ENCODE peak calls at places on chromosomes 1 and 21, in eight cellular contexts. One of them, this sample, is unnamed.

GRCh38 chr1:16904560-16905111 is 8.9 kb downstream of the RNU1-2 start:
- DNase-seq in lung: peak; percentile 100
- DNase-seq in A549: peak; percentile 73
- DNase-seq in hepatocyte: peak; percentile 97
- DNase-seq in GM23338: peak; percentile 100
- DNase-seq in IMR-90: peak; percentile 100
- DNase-seq in left ventricle myocardium inferior: peak; percentile 97
- DNase-seq in tibial artery: peak; percentile 100
- DNase-seq in this sample: peak; percentile 99

GRCh38 chr21:33089439-33089838 is 19.5 kb downstream of the OLIG1 start:
- DNase-seq in lung: no peak
- DNase-seq in left ventricle myocardium inferior: no peak
- DNase-seq in hepatocyte: no peak
- DNase-seq in tibial artery: no peak
- DNase-seq in A549: no peak
- DNase-seq in GM23338: no peak
- DNase-seq in IMR-90: no peak
- DNase-seq in this sample: no peak

GRCh38 chr1:189775343-189775742 is 702.3 kb downstream of the BRINP3 start:
- DNase-seq in lung: no peak
- DNase-seq in hepatocyte: peak; percentile 42
- DNase-seq in tibial artery: no peak
- DNase-seq in IMR-90: peak; percentile 97
- DNase-seq in left ventricle myocardium inferior: no peak
- DNase-seq in A549: no peak
- DNase-seq in GM23338: no peak
- DNase-seq in this sample: no peak

GRCh38 chr1:187396929-187397796 is 568.4 kb downstream of the PLA2G4A start:
- DNase-seq in A549: no peak
- DNase-seq in hepatocyte: no peak
- DNase-seq in tibial artery: no peak
- DNase-seq in lung: no peak
- DNase-seq in IMR-90: no peak
- DNase-seq in GM23338: peak; percentile 47
- DNase-seq in left ventricle myocardium inferior: no peak
- DNase-seq in this sample: no peak

GRCh38 chr1:162213281-162213909 is 143.9 kb downstream of the NOS1AP start:
- DNase-seq in lung: peak; percentile 53
- DNase-seq in hepatocyte: peak; percentile 24
- DNase-seq in IMR-90: peak; percentile 2
- DNase-seq in tibial artery: peak; percentile 92
- DNase-seq in left ventricle myocardium inferior: peak; percentile 42
- DNase-seq in A549: no peak
- DNase-seq in GM23338: peak; percentile 59
- DNase-seq in this sample: peak; percentile 71

GRCh38 chr21:46634966-46635323 is 529 bp upstream of the PRMT2 start:
- DNase-seq in lung: peak; percentile 74
- DNase-seq in tibial artery: no peak
- DNase-seq in A549: peak; percentile 31
- DNase-seq in GM23338: peak; percentile 95
- DNase-seq in left ventricle myocardium inferior: no peak
- DNase-seq in IMR-90: peak; percentile 87
- DNase-seq in hepatocyte: peak; percentile 89
- DNase-seq in this sample: no peak

GRCh38 chr1:231091853-231092301 is 51.8 kb upstream of the FAM89A start:
- DNase-seq in lung: no peak
- DNase-seq in GM23338: peak; percentile 84
- DNase-seq in A549: peak; percentile 44
- DNase-seq in IMR-90: peak; percentile 1
- DNase-seq in hepatocyte: peak; percentile 71
- DNase-seq in tibial artery: no peak
- DNase-seq in left ventricle myocardium inferior: no peak
- DNase-seq in this sample: no peak

GRCh38 chr1:10759413-10760200 is 36.8 kb downstream of the CASZ1 start:
- DNase-seq in hepatocyte: peak; percentile 80
- DNase-seq in lung: no peak
- DNase-seq in left ventricle myocardium inferior: no peak
- DNase-seq in IMR-90: no peak
- DNase-seq in GM23338: no peak
- DNase-seq in A549: no peak
- DNase-seq in tibial artery: no peak
- DNase-seq in this sample: no peak

GRCh38 chr1:63615809-63616420 is 22.7 kb downstream of the PGM1 start:
- DNase-seq in lung: peak; percentile 62
- DNase-seq in A549: peak; percentile 38
- DNase-seq in GM23338: peak; percentile 86
- DNase-seq in hepatocyte: peak; percentile 82
- DNase-seq in IMR-90: peak; percentile 75
- DNase-seq in tibial artery: no peak
- DNase-seq in left ventricle myocardium inferior: no peak
- DNase-seq in this sample: peak; percentile 44

GRCh38 chr1:191699343-191699742 is 458.9 kb upstream of the RGS18 start:
- DNase-seq in A549: no peak
- DNase-seq in IMR-90: no peak
- DNase-seq in lung: no peak
- DNase-seq in tibial artery: no peak
- DNase-seq in hepatocyte: no peak
- DNase-seq in GM23338: no peak
- DNase-seq in left ventricle myocardium inferior: no peak
- DNase-seq in this sample: no peak

GRCh38 chr21:43884012-43884860 is 19.2 kb downstream of the AGPAT3 start:
- DNase-seq in lung: no peak
- DNase-seq in hepatocyte: peak; percentile 91
- DNase-seq in GM23338: peak; percentile 24
- DNase-seq in IMR-90: no peak
- DNase-seq in A549: no peak
- DNase-seq in tibial artery: peak; percentile 45
- DNase-seq in left ventricle myocardium inferior: no peak
- DNase-seq in this sample: peak; percentile 56

GRCh38 chr1:36225298-36225899 is 1.2 kb downstream of the THRAP3 start:
- DNase-seq in tibial artery: no peak
- DNase-seq in lung: no peak
- DNase-seq in hepatocyte: no peak
- DNase-seq in left ventricle myocardium inferior: no peak
- DNase-seq in A549: no peak
- DNase-seq in GM23338: no peak
- DNase-seq in IMR-90: peak; percentile 18
- DNase-seq in this sample: no peak

GRCh38 chr1:231181271-231181670 is 19.4 kb downstream of the TRIM67 start:
- DNase-seq in tibial artery: no peak
- DNase-seq in left ventricle myocardium inferior: no peak
- DNase-seq in lung: no peak
- DNase-seq in A549: no peak
- DNase-seq in IMR-90: no peak
- DNase-seq in hepatocyte: no peak
- DNase-seq in GM23338: no peak
- DNase-seq in this sample: no peak

GRCh38 chr1:47906009-47906432 is 91.2 kb downstream of the TRABD2B start:
- DNase-seq in tibial artery: peak; percentile 77
- DNase-seq in IMR-90: no peak
- DNase-seq in lung: peak; percentile 68
- DNase-seq in left ventricle myocardium inferior: no peak
- DNase-seq in hepatocyte: peak; percentile 48
- DNase-seq in GM23338: no peak
- DNase-seq in A549: no peak
- DNase-seq in this sample: no peak

GRCh38 chr1:112264553-112264952 is 131.5 kb upstream of the CTTNBP2NL start:
- DNase-seq in tibial artery: no peak
- DNase-seq in lung: no peak
- DNase-seq in left ventricle myocardium inferior: no peak
- DNase-seq in hepatocyte: no peak
- DNase-seq in IMR-90: no peak
- DNase-seq in A549: no peak
- DNase-seq in GM23338: no peak
- DNase-seq in this sample: no peak

GRCh38 chr1:100736324-100736723 is 16.8 kb downstream of the VCAM1 start:
- DNase-seq in hepatocyte: no peak
- DNase-seq in IMR-90: peak; percentile 36
- DNase-seq in A549: no peak
- DNase-seq in left ventricle myocardium inferior: no peak
- DNase-seq in GM23338: no peak
- DNase-seq in tibial artery: no peak
- DNase-seq in lung: no peak
- DNase-seq in this sample: no peak

GRCh38 chr21:27787046-27787445 is 820.2 kb upstream of the ADAMTS5 start:
- DNase-seq in hepatocyte: peak; percentile 19
- DNase-seq in lung: no peak
- DNase-seq in tibial artery: no peak
- DNase-seq in A549: no peak
- DNase-seq in IMR-90: peak; percentile 19
- DNase-seq in GM23338: no peak
- DNase-seq in left ventricle myocardium inferior: no peak
- DNase-seq in this sample: no peak

GRCh38 chr1:184986250-184986649 is 11.9 kb upstream of the NIBAN1 start:
- DNase-seq in tibial artery: no peak
- DNase-seq in left ventricle myocardium inferior: no peak
- DNase-seq in GM23338: peak; percentile 46
- DNase-seq in IMR-90: peak; percentile 49
- DNase-seq in hepatocyte: peak; percentile 49
- DNase-seq in lung: no peak
- DNase-seq in A549: no peak
- DNase-seq in this sample: no peak
- TF ChIP-seq CTCF in tibial artery: no peak
- TF ChIP-seq CTCF in left ventricle myocardium inferior: peak; percentile 35
- TF ChIP-seq CTCF in GM23338: peak; percentile 75
- TF ChIP-seq CTCF in IMR-90: peak; percentile 53
- TF ChIP-seq CTCF in hepatocyte: peak; percentile 46
- TF ChIP-seq CTCF in lung: no peak
- TF ChIP-seq CTCF in A549: peak; percentile 13
- TF ChIP-seq CTCF in this sample: no peak

DNA sequence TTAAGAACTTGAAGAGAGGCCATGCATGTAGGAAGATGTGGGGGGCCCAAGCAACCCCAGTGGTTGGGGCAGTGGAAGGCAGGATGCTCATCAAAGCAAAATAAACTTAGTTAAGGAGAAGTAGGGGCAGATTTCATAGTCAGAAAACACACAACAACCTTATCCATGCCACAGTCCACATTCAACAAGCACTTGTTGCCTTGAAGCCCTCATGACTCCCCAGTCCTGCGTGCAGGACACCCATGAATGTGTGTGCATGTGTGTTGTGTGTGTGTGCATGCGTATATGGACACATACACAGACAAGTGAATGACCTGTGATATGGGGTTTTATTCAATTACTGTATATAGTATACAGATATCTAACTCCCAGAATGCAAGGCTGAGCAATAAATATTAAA is 186.9 kb downstream of the PSMG1 start:
- DNase-seq in hepatocyte: no peak
- DNase-seq in tibial artery: no peak
- DNase-seq in left ventricle myocardium inferior: no peak
- DNase-seq in A549: no peak
- DNase-seq in lung: no peak
- DNase-seq in IMR-90: no peak
- DNase-seq in GM23338: no peak
- DNase-seq in this sample: no peak
- H3K4me1 ChIP-seq in hepatocyte: peaks cover 26% of the 10 kb centered on the region
- H3K4me1 ChIP-seq in tibial artery: peaks cover 30% of the 10 kb centered on the region
- H3K4me1 ChIP-seq in left ventricle myocardium inferior: peaks cover 83% of the 10 kb centered on the region
- H3K4me1 ChIP-seq in A549: peaks cover 13% of the 10 kb centered on the region
- H3K4me1 ChIP-seq in lung: peaks cover 25% of the 10 kb centered on the region
- H3K4me1 ChIP-seq in IMR-90: peaks cover 28% of the 10 kb centered on the region
- H3K4me1 ChIP-seq in GM23338: no peaks in the 10 kb centered on the region
- H3K4me1 ChIP-seq in this sample: no peaks in the 10 kb centered on the region

DNA sequence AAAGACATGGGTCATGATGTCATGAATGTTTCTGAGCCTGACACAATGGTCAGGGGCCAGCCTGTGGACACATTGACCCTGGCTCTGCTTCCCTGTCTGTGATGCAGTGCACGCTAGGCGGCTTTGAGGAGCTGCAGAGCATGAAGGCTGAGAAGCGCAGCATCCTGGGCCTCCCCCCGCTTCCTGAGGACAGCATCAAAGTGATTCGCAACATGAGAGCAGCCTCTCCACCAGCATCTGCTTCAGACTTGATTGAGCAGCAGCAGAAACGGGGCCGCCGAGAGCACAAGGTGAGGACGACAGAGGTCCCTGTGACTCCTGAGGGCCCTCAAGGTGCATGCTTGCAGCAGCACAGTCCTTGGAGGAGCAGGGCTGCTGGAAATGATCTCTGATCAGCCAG is 8.6 kb downstream of the STRIP1 start:
- DNase-seq in GM23338: no peak
- DNase-seq in A549: no peak
- DNase-seq in hepatocyte: no peak
- DNase-seq in left ventricle myocardium inferior: no peak
- DNase-seq in lung: no peak
- DNase-seq in tibial artery: no peak
- DNase-seq in IMR-90: no peak
- DNase-seq in this sample: no peak
- H3K4me3 ChIP-seq in GM23338: no peak overlapping the region
- H3K4me3 ChIP-seq in A549: no peak overlapping the region
- H3K4me3 ChIP-seq in hepatocyte: no peak overlapping the region
- H3K4me3 ChIP-seq in left ventricle myocardium inferior: no peak overlapping the region
- H3K4me3 ChIP-seq in lung: no peak overlapping the region
- H3K4me3 ChIP-seq in tibial artery: no peak overlapping the region
- H3K4me3 ChIP-seq in IMR-90: no peak overlapping the region
- H3K4me3 ChIP-seq in this sample: no peak overlapping the region

GRCh38 chr1:226064816-226065248 is 2.3 kb downstream of the H3-3A start:
- DNase-seq in hepatocyte: peak; percentile 75
- DNase-seq in lung: no peak
- DNase-seq in tibial artery: no peak
- DNase-seq in left ventricle myocardium inferior: no peak
- DNase-seq in IMR-90: peak; percentile 72
- DNase-seq in A549: peak; percentile 41
- DNase-seq in GM23338: peak; percentile 70
- DNase-seq in this sample: no peak
- TF ChIP-seq CTCF in hepatocyte: peak; percentile 72
- TF ChIP-seq CTCF in lung: peak; percentile 69
- TF ChIP-seq CTCF in tibial artery: peak; percentile 56
- TF ChIP-seq CTCF in left ventricle myocardium inferior: peak; percentile 64
- TF ChIP-seq CTCF in IMR-90: peak; percentile 84
- TF ChIP-seq CTCF in A549: peak; percentile 47
- TF ChIP-seq CTCF in GM23338: peak; percentile 77
- TF ChIP-seq CTCF in this sample: no peak

DNA sequence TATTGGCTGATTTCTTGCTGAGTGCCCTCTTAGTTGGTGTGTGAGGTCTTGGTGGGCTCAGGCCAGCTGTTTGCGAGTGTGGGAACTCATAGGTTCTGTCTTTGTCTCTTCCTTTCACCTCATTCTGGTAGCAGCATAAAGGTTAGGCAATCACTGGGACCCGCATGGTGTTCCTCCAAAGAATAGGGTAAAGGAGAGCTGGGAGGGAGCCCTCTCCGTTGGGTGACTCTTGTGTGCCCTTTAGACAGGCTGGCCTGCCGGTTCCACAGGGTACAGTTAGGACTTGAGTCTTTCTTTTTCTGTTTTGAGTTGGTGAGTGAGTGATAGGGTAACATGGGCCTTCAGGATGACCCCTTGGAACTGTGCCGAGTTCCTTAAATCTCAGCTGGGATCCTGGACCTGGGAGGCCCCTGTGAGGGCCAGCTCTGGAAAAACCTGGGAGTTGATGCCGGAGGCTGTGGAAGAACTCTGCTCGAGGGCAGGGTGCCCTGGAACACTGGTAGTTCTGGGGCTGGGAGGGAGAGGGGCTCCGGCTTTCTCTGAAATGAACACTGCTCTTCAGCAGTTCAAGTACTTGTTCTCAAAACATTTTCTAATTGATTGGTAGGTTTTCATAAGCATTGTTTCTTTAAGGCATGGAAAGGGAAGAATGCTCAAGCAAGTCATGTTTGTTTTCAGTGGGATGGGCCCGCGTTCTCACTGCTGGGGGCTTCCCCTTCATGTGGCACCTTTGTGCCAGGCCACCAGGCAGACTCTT is 2.1 kb upstream of the THAP3 start:
- DNase-seq in lung: no peak
- DNase-seq in IMR-90: no peak
- DNase-seq in GM23338: no peak
- DNase-seq in A549: no peak
- DNase-seq in tibial artery: no peak
- DNase-seq in hepatocyte: no peak
- DNase-seq in left ventricle myocardium inferior: no peak
- DNase-seq in this sample: no peak
- H3K4me1 ChIP-seq in lung: peaks cover 5% of the 10 kb centered on the region
- H3K4me1 ChIP-seq in IMR-90: peaks cover 6% of the 10 kb centered on the region
- H3K4me1 ChIP-seq in GM23338: peaks cover 10% of the 10 kb centered on the region
- H3K4me1 ChIP-seq in A549: peaks cover 12% of the 10 kb centered on the region
- H3K4me1 ChIP-seq in tibial artery: peaks cover 44% of the 10 kb centered on the region
- H3K4me1 ChIP-seq in hepatocyte: peaks cover 13% of the 10 kb centered on the region
- H3K4me1 ChIP-seq in left ventricle myocardium inferior: peaks cover 30% of the 10 kb centered on the region
- H3K4me1 ChIP-seq in this sample: peaks cover 6% of the 10 kb centered on the region